ENCODE peak calls at places on chromosomes 7 and 10, in five cellular contexts. U is tibial nerve, O is ovary, M is A549, Z is H1. J is an unnamed sample.

GRCh38 chr10:31590023-31590800 is 271.2 kb downstream of the ZEB1 start:
- DNase-seq in U (no peak), O (no peak), M (no peak), Z (no peak), J (no peak)

GRCh38 chr10:15211464-15211979 is 43.0 kb upstream of the NMT2 start:
- DNase-seq in U (no peak), O (no peak), M (no peak), Z (no peak), J (no peak)

GRCh38 chr10:4426866-4427265 is 399.1 kb upstream of the AKR1E2 start:
- DNase-seq in U (no peak), O (no peak), M (no peak), Z (no peak), J (no peak)

GRCh38 chr7:22296265-22296566 is 60.7 kb downstream of the RAPGEF5 start:
- DNase-seq in U (no peak), O (no peak), M (no peak), Z (no peak), J (no peak)

GRCh38 chr10:100793055-100793454 is 47.7 kb downstream of the PAX2 start:
- DNase-seq in U (no peak), O (no peak), M (no peak), Z (peak; percentile 61), J (no peak)

GRCh38 chr10:90321132-90321816 is 536.6 kb downstream of the HTR7 start:
- DNase-seq in U (no peak), O (no peak), M (no peak), Z (no peak), J (no peak)

GRCh38 chr7:124351950-124352349 is 319.1 kb upstream of the TMEM229A start:
- DNase-seq in U (no peak), O (no peak), M (no peak), Z (no peak), J (no peak)

GRCh38 chr10:27536437-27536836 is 32.3 kb downstream of the RAB18 start:
- DNase-seq in U (no peak), O (no peak), M (no peak), Z (no peak), J (no peak)

GRCh38 chr7:43083091-43083490 is 29.4 kb upstream of the HECW1 start:
- DNase-seq in U (no peak), O (no peak), M (no peak), Z (no peak), J (no peak)

GRCh38 chr10:14560274-14560673 is 214.4 kb downstream of the FAM107B start:
- DNase-seq in U (no peak), O (no peak), M (peak; percentile 48), Z (no peak), J (peak; percentile 82)

DNA sequence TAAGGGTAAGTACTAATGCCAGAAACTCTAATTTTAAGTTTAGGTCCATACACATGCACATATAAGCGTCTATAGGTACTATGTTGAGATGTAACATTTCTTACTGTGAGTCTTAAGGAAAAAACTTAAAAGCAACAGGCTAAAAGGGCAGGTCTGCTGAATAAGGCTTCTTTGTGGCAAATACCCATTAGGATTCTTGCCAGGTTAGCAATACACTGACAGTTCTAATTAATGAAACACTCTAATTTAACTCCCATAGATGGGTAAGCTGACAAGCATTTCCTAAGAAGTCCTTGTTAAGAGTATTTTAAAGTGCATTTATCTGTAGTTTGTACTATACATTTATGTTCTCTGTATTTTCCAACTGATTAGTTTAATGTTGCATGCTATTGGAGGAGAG is 14.0 kb downstream of the SCRN1 start:
- DNase-seq in U (no peak), O (no peak), M (no peak), Z (no peak), J (no peak)
- H3K4me1 ChIP-seq in U (peaks cover 11% of the 10 kb centered on the region), O (peaks cover 2% of the 10 kb centered on the region), M (no peaks in the 10 kb centered on the region), Z (no peaks in the 10 kb centered on the region), J (peaks cover 11% of the 10 kb centered on the region)

GRCh38 chr7:56479136-56479535 is 362.9 kb upstream of the NUPR2 start:
- DNase-seq in U (no peak), O (no peak), M (no peak), Z (no peak), J (no peak)

GRCh38 chr7:56483861-56484550 is 367.8 kb upstream of the NUPR2 start:
- DNase-seq in U (no peak), O (no peak), M (no peak), Z (no peak), J (peak; percentile 59)

GRCh38 chr7:56479748-56480147 is 363.5 kb upstream of the NUPR2 start:
- DNase-seq in U (no peak), O (no peak), M (no peak), Z (no peak), J (peak; percentile 11)

GRCh38 chr7:56483153-56483552 is 366.9 kb upstream of the NUPR2 start:
- DNase-seq in U (no peak), O (no peak), M (no peak), Z (no peak), J (no peak)
- TF ChIP-seq EP300 in U (no peak), O (no peak), M (no peak), Z (no peak), J (no peak)

GRCh38 chr7:138649506-138649905 is 51.7 kb downstream of the SVOPL start:
- DNase-seq in U (no peak), O (no peak), M (no peak), Z (no peak), J (no peak)

GRCh38 chr7:138645284-138645683 is 55.9 kb downstream of the SVOPL start:
- DNase-seq in U (no peak), O (no peak), M (peak; percentile 17), Z (no peak), J (no peak)
- TF ChIP-seq CTCF in U (no peak), O (no peak), M (no peak), Z (peak; percentile 72), J (no peak)

DNA sequence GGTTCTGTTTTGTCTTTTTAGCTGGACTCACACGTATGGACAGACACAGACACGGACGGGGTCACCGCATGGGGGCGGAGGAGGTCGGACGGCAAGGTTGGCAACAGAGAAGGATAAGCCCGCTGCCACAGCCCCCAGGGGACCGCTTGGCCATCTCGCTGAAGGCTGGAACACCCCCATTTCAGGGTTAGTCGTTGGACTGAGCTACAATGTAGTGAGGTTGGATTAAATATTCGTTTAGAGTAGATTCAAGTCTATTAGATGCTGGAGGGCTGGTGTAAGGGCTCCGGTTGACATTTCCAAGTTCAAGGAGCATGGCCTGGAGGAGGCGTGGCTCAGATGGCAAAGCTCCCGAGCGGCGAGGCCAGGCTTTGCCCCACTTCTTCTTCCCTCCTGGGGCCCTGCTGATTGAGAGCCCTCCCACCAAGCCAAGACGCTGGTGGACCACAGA is 35.2 kb downstream of the PPIF start:
- DNase-seq in U (no peak), O (peak; percentile 44), M (no peak), Z (peak; percentile 45), J (peak; percentile 18)
- H3K4me1 ChIP-seq in U (peaks cover 34% of the 10 kb centered on the region), O (peaks cover 30% of the 10 kb centered on the region), M (peaks cover 28% of the 10 kb centered on the region), Z (no peaks in the 10 kb centered on the region), J (no peaks in the 10 kb centered on the region)

DNA sequence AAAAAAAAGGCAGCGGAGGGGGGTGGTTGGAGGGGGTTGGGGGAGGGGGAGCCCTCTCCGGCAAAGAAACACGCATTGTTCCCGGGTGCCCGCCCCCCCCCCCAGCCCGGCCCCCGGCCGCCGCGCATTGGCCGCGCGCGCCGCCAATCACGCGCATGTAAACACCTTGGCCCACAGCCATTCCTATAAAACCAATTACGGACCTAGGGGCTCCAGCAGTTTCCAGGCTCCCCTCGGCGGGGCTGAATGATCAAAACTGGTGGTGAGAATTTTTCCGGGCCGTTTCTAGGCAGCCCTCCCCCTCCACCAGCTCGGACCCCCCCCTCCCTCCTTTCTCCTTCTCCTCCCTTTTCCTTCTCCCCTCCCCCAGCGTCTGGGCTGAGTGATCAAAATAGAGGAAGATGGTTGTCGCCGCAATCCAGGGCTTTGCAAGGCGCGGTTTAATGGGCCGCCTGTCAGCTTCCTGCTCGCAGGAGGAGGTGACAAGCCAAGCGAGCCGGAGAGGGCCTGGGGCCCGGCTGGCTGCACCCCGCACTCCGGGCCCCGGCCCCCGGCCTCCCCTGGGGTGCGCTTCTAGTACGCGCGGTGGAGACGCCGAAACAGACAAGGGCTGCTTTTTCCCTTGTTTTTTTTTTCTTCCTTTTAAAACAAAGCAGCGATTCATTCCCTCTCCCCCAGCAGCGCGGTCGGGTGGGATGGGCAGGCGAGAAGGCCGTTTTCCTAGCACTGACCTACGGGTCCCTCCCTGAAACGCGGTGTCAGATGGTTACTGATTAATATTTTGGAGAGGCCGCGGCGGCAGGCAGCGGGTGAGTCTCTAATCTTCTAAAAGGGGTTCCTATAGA is 432 bp upstream of the TNRC18 start:
- DNase-seq in U (peak; percentile 91), O (peak; percentile 95), M (peak; percentile 80), Z (peak; percentile 90), J (peak; percentile 97)
- TF ChIP-seq EP300 in U (no peak), O (no peak), M (no peak), Z (no peak), J (no peak)

DNA sequence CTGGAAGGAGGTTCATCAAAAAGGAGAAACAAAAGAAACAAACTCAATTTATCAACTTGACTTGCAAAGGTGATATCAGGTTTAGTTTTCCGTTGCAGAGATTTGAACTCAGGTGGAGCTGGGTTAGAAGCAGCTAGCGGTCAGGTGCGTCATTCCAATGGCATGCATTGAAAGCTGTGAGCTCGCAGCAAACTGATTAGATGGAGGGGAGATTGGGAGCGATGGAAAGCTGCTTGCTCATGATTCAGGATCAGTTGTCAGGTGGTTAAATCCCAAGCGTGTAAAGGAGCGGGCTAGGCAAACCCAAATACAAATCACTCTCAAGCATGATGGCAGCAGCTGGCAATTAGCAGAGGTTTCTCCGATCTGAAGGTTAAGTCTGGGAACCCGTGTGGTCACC is 49.3 kb upstream of the AFAP1L2 start:
- DNase-seq in U (no peak), O (no peak), M (no peak), Z (no peak), J (no peak)
- TF ChIP-seq CTCF in U (no peak), O (no peak), M (no peak), Z (no peak), J (no peak)

J was measured in upper lobe of left lung.